ENCODE peak calls at places on chromosome 10, in five cellular contexts. D, B, J, U and R are unnamed samples.

GRCh38 chr10:75070478-75071163 is 40.8 kb upstream of the SAMD8 start:
- DNase-seq in J (no peak), D (no peak), B (peak; percentile 53), U (no peak), R (no peak)

GRCh38 chr10:64617071-64617470 is 1095.9 kb downstream of the REEP3 start:
- DNase-seq in D (no peak), J (no peak), B (no peak), U (no peak), R (no peak)

GRCh38 chr10:125037145-125037544 is 95.2 kb downstream of the ZRANB1 start:
- DNase-seq in U (peak; percentile 80), D (no peak), B (peak; percentile 59), J (peak; percentile 85), R (peak; percentile 55)

GRCh38 chr10:114571316-114571999 is 86.6 kb downstream of the ABLIM1 start:
- DNase-seq in J (no peak), U (no peak), B (no peak), D (no peak), R (peak; percentile 40)

GRCh38 chr10:66746246-66746645 is 179.6 kb upstream of the LRRTM3 start:
- DNase-seq in J (no peak), D (no peak), U (peak; percentile 20), B (no peak), R (no peak)

GRCh38 chr10:31413325-31413724 is 94.3 kb downstream of the ZEB1 start:
- DNase-seq in J (no peak), D (no peak), U (peak; percentile 48), B (no peak), R (no peak)

GRCh38 chr10:113529575-113529974 is 23.3 kb upstream of the HABP2 start:
- DNase-seq in U (no peak), D (no peak), J (no peak), B (no peak), R (no peak)

GRCh38 chr10:52609071-52609470 is 163.5 kb downstream of the MBL2 start:
- DNase-seq in U (peak; percentile 15), D (no peak), B (no peak), J (no peak), R (no peak)

GRCh38 chr10:45379891-45380540 is 6.0 kb downstream of the ALOX5 start:
- DNase-seq in J (no peak), B (no peak), U (no peak), D (peak; percentile 81), R (no peak)

GRCh38 chr10:60536529-60537114 is 146.9 kb upstream of the ANK3 start:
- DNase-seq in D (no peak), U (peak; percentile 61), B (no peak), J (peak; percentile 48), R (no peak)

GRCh38 chr10:30816144-30816811 is 186.7 kb upstream of the LYZL2 start:
- DNase-seq in B (no peak), U (no peak), J (no peak), D (peak; percentile 61), R (no peak)

GRCh38 chr10:125084191-125085186 is 75.9 kb downstream of the CTBP2 start:
- DNase-seq in D (peak; percentile 65), J (peak; percentile 85), B (peak; percentile 80), U (peak; percentile 97), R (peak; percentile 59)

GRCh38 chr10:132307823-132308587 is at the start of gene STK32C:
- DNase-seq in B (peak; percentile 94), D (peak; percentile 96), J (peak; percentile 54), U (peak; percentile 85), R (peak; percentile 86)
- TF ChIP-seq POLR2A in B (no peak), D (peak; percentile 22), J (no peak), U (no peak), R (no peak)

GRCh38 chr10:14535497-14536199 is 204.9 kb upstream of the FRMD4A start:
- DNase-seq in J (no peak), D (no peak), U (no peak), B (no peak), R (no peak)
- H3K36me3 ChIP-seq in J (no peaks in the 10 kb centered on the region), D (no peaks in the 10 kb centered on the region), U (peaks cover 42% of the 10 kb centered on the region), B (no peaks in the 10 kb centered on the region), R (no peaks in the 10 kb centered on the region)

GRCh38 chr10:133394801-133395221 is 854 bp downstream of the MTG1 start:
- DNase-seq in D (peak; percentile 62), J (no peak), B (no peak), U (no peak), R (no peak)

GRCh38 chr10:133393401-133394063 is 425 bp upstream of the MTG1 start:
- DNase-seq in D (peak; percentile 50), U (no peak), J (no peak), B (no peak), R (no peak)

GRCh38 chr10:133396035-133396624 is 2.2 kb downstream of the MTG1 start:
- DNase-seq in J (no peak), U (no peak), D (peak; percentile 57), B (no peak), R (no peak)

GRCh38 chr10:133391761-133392518 is 2.0 kb upstream of the MTG1 start:
- DNase-seq in J (no peak), B (no peak), D (peak; percentile 56), U (no peak), R (no peak)

GRCh38 chr10:133394064-133394663 is at the start of gene MTG1:
- DNase-seq in J (peak; percentile 70), U (peak; percentile 87), B (peak; percentile 98), D (peak; percentile 96), R (peak; percentile 71)
- TF ChIP-seq POLR2A in J (peak; percentile 57), U (peak; percentile 85), B (peak; percentile 62), D (peak; percentile 67), R (peak; percentile 57)

GRCh38 chr10:101675115-101675514 is 19.9 kb downstream of the FBXW4 start:
- DNase-seq in U (no peak), J (no peak), B (no peak), D (no peak), R (no peak)
- H3K36me3 ChIP-seq in U (peaks cover 24% of the 10 kb centered on the region), J (no peaks in the 10 kb centered on the region), B (no peaks in the 10 kb centered on the region), D (peaks cover 22% of the 10 kb centered on the region), R (no peaks in the 10 kb centered on the region)

DNA sequence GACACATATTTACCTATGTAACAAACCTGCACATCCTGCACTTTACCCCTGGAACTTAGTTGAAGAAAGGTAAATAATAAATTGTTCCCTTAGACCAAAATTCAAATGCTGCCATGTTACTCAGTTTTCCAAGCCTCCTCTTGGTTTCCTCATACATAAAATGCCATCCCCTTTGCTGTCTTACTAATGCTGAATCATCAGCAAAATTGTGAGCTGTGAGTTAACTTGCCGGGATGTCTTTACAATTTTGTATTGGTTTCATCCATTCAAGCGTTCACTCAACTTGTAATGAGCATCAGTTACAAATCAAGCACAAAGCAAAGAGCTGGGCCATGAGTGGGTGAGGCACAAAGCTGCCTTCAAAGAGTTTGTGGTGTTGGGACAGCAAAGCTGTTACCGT is 395.9 kb upstream of the ZMIZ1 start:
- DNase-seq in U (peak; percentile 69), D (no peak), J (no peak), B (no peak), R (no peak)
- TF ChIP-seq POLR2A in U (no peak), D (no peak), J (no peak), B (no peak), R (no peak)

GRCh38 chr10:842795-843194 is 88.7 kb downstream of the LARP4B start:
- DNase-seq in U (no peak), D (no peak), J (no peak), B (no peak), R (no peak)

GRCh38 chr10:844552-844951 is 87.0 kb downstream of the LARP4B start:
- DNase-seq in B (no peak), U (peak; percentile 37), D (no peak), J (no peak), R (no peak)

GRCh38 chr10:847868-848267 is 83.6 kb downstream of the LARP4B start:
- DNase-seq in D (no peak), J (no peak), U (no peak), B (no peak), R (no peak)

GRCh38 chr10:843703-844102 is 87.8 kb downstream of the LARP4B start:
- DNase-seq in J (no peak), B (no peak), U (no peak), D (no peak), R (no peak)

DNA sequence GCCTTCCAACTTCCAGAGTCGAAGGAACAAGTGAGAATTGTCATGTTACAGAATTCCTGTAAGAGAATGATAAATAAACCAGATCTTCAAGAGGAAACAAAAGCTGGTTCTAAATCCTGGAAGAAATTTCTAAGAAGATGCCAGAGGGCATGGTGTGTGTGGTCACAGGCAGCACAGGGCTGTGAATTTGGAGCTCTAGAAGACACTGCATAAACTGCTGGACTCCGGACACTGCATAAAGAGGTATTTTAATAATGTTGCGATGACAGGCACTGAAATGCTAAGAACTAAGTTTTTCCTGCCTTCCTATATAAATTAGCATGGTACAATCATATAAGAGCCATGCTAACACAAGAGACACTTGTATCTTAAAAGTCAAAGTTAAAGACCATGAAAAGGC is 86.0 kb downstream of the LARP4B start:
- DNase-seq in B (no peak), D (no peak), U (no peak), J (no peak), R (no peak)
- H3K36me3 ChIP-seq in B (no peaks in the 10 kb centered on the region), D (peaks cover 14% of the 10 kb centered on the region), U (peaks cover 40% of the 10 kb centered on the region), J (peaks cover 21% of the 10 kb centered on the region), R (peaks cover 9% of the 10 kb centered on the region)

GRCh38 chr10:87659571-87660483 is at the start of gene PAPSS2:
- DNase-seq in B (peak; percentile 75), J (no peak), D (peak; percentile 87), U (peak; percentile 68), R (peak; percentile 59)
- TF ChIP-seq POLR2A in B (no peak), J (no peak), D (no peak), U (peak; percentile 63), R (no peak)

GRCh38 chr10:3151889-3152565 is 20.6 kb downstream of the PITRM1 start:
- DNase-seq in D (no peak), U (no peak), J (no peak), B (no peak), R (no peak)
- H3K36me3 ChIP-seq in D (peaks cover 45% of the 10 kb centered on the region), U (peaks cover 68% of the 10 kb centered on the region), J (peaks cover 54% of the 10 kb centered on the region), B (no peaks in the 10 kb centered on the region), R (peaks cover 10% of the 10 kb centered on the region)

GRCh38 chr10:22600516-22600915 is 113.9 kb downstream of the PIP4K2A start:
- DNase-seq in U (no peak), J (no peak), B (no peak), D (no peak), R (no peak)

GRCh38 chr10:22599048-22599561 is 115.3 kb downstream of the PIP4K2A start:
- DNase-seq in J (no peak), D (no peak), U (peak; percentile 88), B (no peak), R (no peak)

GRCh38 chr10:22599636-22600228 is 114.6 kb downstream of the PIP4K2A start:
- DNase-seq in D (no peak), J (no peak), U (no peak), B (no peak), R (no peak)

GRCh38 chr10:22598488-22598887 is 115.9 kb downstream of the PIP4K2A start:
- DNase-seq in U (no peak), B (no peak), D (no peak), J (no peak), R (no peak)

DNA sequence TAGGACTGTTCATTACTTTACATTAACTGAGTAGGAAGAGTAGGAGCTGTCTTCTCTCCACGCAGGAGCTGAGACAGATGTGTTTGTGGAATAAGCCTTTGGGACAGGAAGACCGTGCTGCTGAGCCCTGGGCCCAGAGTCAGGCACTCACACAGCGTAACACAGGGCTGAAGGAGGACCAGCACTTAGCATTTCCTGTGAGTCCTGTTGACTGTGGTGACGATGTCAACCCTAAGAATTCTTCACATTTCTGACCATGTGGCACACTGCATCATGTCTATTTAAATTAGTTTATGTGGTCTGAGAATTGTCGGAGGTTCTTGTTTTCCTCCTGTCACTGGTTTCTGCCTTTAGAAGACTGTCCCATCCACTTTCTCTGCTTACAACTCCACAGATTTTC is 117.2 kb downstream of the PIP4K2A start:
- DNase-seq in J (no peak), U (peak; percentile 26), B (no peak), D (no peak), R (no peak)
- TF ChIP-seq POLR2A in J (no peak), U (no peak), B (no peak), D (no peak), R (no peak)

GRCh38 chr10:96342402-96342801 is 16.4 kb downstream of the OPALIN start:
- DNase-seq in B (no peak), U (no peak), J (no peak), D (no peak), R (no peak)
- H3K36me3 ChIP-seq in B (no peaks in the 10 kb centered on the region), U (no peaks in the 10 kb centered on the region), J (no peaks in the 10 kb centered on the region), D (no peaks in the 10 kb centered on the region), R (no peaks in the 10 kb centered on the region)